ENCODE peak calls at places on chromosome 22, in six cellular contexts. M, J, N, Z, O and L are unnamed samples.

GRCh38 chr22:39241632-39242388 is 3.0 kb downstream of the PDGFB start:
- DNase-seq in M (no peak), J (no peak), N (no peak), Z (no peak), O (no peak), L (no peak)

GRCh38 chr22:32202161-32202538 is 2.7 kb downstream of the RFPL2 start:
- DNase-seq in M (no peak), J (no peak), N (no peak), Z (no peak), O (no peak), L (no peak)

GRCh38 chr22:48650323-48651035 is 1177.2 kb downstream of the BRD1 start:
- DNase-seq in M (no peak), J (no peak), N (no peak), Z (no peak), O (no peak), L (no peak)

GRCh38 chr22:31332886-31333285 is 13.3 kb downstream of the PATZ1 start:
- DNase-seq in M (no peak), J (no peak), N (no peak), Z (no peak), O (no peak), L (no peak)

GRCh38 chr22:43421914-43422615 is 10.3 kb downstream of the MPPED1 start:
- DNase-seq in M (no peak), J (no peak), N (no peak), Z (no peak), O (no peak), L (no peak)

GRCh38 chr22:45208993-45209838 is 31.5 kb downstream of the KIAA0930 start:
- DNase-seq in M (no peak), J (peak), N (peak), Z (no peak), O (no peak), L (no peak)

GRCh38 chr22:48316245-48316875 is 1511.3 kb downstream of the BRD1 start:
- DNase-seq in M (no peak), J (no peak), N (no peak), Z (no peak), O (no peak), L (no peak)

GRCh38 chr22:44439356-44440223 is 58.4 kb downstream of the RTL6 start:
- DNase-seq in M (no peak), J (no peak), N (no peak), Z (no peak), O (no peak), L (no peak)

GRCh38 chr22:49363526-49364230 is 464.0 kb downstream of the BRD1 start:
- DNase-seq in M (no peak), J (no peak), N (no peak), Z (no peak), O (no peak), L (no peak)

GRCh38 chr22:23088199-23088604 is 17.9 kb downstream of the GNAZ start:
- DNase-seq in M (no peak), J (peak), N (no peak), Z (no peak), O (no peak), L (no peak)

GRCh38 chr22:24803064-24803542 is 2.9 kb upstream of the SGSM1 start:
- DNase-seq in M (peak), J (peak), N (peak), Z (peak), O (no peak), L (peak)

GRCh38 chr22:39707816-39708215 is 137.3 kb downstream of the CACNA1I start:
- DNase-seq in M (no peak), J (no peak), N (no peak), Z (no peak), O (no peak), L (no peak)

GRCh38 chr22:23984430-23984829 is 4.5 kb downstream of the GSTT2 start:
- DNase-seq in M (no peak), J (no peak), N (no peak), Z (no peak), O (no peak), L (no peak)

GRCh38 chr22:39942433-39943213 is 17.6 kb upstream of the TMA7B start:
- DNase-seq in M (no peak), J (no peak), N (no peak), Z (no peak), O (no peak), L (no peak)

GRCh38 chr22:40238425-40239344 is 61.0 kb downstream of the TNRC6B start:
- DNase-seq in M (no peak), J (no peak), N (no peak), Z (no peak), O (no peak), L (no peak)

GRCh38 chr22:31350410-31350863 is 4.3 kb upstream of the PATZ1 start:
- DNase-seq in M (no peak), J (peak), N (no peak), Z (peak), O (no peak), L (no peak)

GRCh38 chr22:47437110-47437509 is 674.7 kb downstream of the TBC1D22A start:
- DNase-seq in M (no peak), J (no peak), N (no peak), Z (no peak), O (no peak), L (no peak)

GRCh38 chr22:47401976-47402770 is 639.7 kb downstream of the TBC1D22A start:
- DNase-seq in M (no peak), J (no peak), N (no peak), Z (no peak), O (no peak), L (no peak)

GRCh38 chr22:44360686-44361381 is 48.1 kb upstream of the SHISAL1 start:
- DNase-seq in M (no peak), J (no peak), N (no peak), Z (no peak), O (no peak), L (no peak)

GRCh38 chr22:30289126-30289979 is at the start of gene CASTOR1:
- DNase-seq in M (peak), J (peak), N (peak), Z (peak), O (no peak), L (peak)

GRCh38 chr22:30290318-30290678 is 993 bp upstream of the CASTOR1 start:
- DNase-seq in M (no peak), J (no peak), N (no peak), Z (no peak), O (no peak), L (no peak)

GRCh38 chr22:30289980-30290313 is 642 bp upstream of the CASTOR1 start:
- DNase-seq in M (no peak), J (no peak), N (no peak), Z (no peak), O (no peak), L (no peak)

GRCh38 chr22:30291334-30291892 is 2.1 kb upstream of the CASTOR1 start:
- DNase-seq in M (no peak), J (no peak), N (no peak), Z (no peak), O (no peak), L (no peak)

GRCh38 chr22:30290679-30291333 is 1.5 kb upstream of the CASTOR1 start:
- DNase-seq in M (no peak), J (no peak), N (no peak), Z (peak), O (no peak), L (no peak)
- TF ChIP-seq POLR2A in M (no peak), J (no peak), N (no peak), Z (no peak), O (peak), L (peak)

DNA sequence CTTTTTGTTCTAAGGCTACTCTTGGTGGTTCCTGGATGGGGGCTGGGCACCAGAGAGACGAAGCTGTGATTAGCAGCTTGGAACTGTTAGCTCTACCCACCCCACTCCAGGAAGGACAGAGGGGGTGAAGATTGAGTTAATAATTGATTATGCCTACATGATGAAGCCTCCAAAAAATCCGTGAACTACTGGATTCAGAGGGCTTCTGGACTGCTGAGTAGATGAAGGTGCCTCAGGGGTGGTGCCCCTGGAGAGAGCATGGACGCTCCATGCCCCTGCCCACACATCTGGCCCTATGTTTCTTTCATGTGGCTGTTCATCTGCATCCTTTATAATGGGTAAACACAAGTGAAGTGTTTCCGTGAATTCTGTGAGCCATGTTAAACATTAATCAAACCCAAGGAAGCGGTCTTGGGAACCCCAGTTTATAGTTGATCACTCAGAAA is 47.3 kb upstream of the CYP2D6 start:
- DNase-seq in M (no peak), J (no peak), N (no peak), Z (no peak), O (no peak), L (no peak)
- TF ChIP-seq TAF1 in M (no peak), J (no peak), N (no peak), Z (no peak), O (no peak), L (no peak)

DNA sequence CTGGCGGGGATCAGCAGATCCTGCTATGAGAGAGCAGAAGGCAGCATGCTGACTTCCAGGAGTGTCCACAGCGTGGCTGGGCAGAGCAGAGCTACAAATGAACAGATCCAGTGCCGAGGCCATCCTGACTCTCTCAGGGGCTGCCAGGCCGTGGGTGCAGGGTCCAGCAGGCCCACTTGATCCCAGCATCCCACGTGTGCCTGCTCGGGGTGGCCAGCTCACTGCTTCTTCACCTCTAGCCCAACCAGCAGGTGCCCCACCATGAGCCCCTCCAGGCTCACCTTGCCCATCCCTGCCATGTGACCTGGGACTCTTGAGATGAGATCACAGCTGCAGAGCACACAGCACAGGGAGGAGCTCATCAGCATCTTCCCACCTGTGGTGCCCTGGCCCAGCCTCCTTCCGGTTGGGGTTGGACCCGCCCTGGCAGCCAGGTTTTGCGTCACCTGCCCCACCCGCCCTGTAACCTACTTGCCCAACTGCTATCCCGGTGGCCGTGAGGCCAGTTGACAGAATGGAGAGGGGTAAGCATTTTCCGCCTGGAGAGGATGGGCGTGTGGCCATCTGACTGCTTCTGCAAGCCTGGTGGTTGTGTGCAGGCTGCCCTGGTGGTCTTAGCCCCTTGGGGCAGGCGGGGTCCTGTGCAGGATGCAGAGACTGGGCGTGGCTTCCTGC is 11.0 kb downstream of the TANGO2 start:
- DNase-seq in M (no peak), J (no peak), N (no peak), Z (no peak), O (no peak), L (no peak)
- TF ChIP-seq POLR2AphosphoS5 in M (no peak), J (no peak), N (no peak), Z (no peak), O (no peak), L (no peak)

DNA sequence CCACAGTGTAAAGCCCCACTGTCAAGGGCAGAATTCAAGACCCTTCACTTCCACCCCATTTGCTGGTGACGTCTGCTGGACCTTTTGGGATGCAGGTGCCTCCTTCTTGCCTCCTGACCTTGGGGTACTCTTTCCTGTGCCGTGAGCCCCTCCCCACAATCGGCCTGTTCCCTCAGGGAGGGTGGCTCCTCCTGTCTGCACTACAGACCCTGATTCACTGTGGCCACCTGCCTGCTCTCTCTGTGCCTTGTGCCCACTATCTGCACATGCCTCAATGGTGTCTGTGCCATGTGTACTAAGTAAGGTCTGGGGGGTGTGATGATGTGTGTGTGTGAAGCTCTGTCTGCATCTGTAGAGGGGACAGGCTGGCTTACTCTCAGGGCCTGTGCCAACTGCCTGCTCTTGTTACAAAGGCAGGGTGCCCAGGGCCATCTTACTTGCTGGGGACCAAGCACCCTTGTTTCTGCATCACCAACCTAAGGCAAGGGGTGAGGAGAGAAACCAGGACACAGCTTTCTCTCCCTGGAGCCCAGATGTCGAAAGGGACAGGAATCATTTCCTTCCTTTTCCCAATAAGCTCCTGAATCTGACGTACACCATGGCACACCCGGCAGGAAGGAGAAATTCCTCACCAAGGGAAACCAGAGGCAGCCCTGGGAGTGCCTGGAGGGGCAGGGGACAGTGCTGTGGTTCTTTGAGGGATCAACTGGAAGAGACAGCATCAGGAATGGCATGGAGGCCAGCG is 3.7 kb downstream of the PPM1F start:
- DNase-seq in M (no peak), J (no peak), N (no peak), Z (no peak), O (no peak), L (no peak)
- TF ChIP-seq POLR2A in M (no peak), J (no peak), N (no peak), Z (no peak), O (no peak), L (no peak)

GRCh38 chr22:36872084-36872483 is 11.3 kb downstream of the NCF4 start:
- DNase-seq in M (no peak), J (no peak), N (no peak), Z (no peak), O (no peak), L (no peak)
- TF ChIP-seq TAF1 in M (no peak), J (no peak), N (no peak), Z (no peak), O (no peak), L (no peak)

GRCh38 chr22:33553493-33553892 is 366.8 kb downstream of the LARGE1 start:
- DNase-seq in M (no peak), J (no peak), N (no peak), Z (no peak), O (no peak), L (no peak)
- TF ChIP-seq POLR2AphosphoS5 in M (no peak), J (no peak), N (no peak), Z (no peak), O (no peak), L (no peak)

DNA sequence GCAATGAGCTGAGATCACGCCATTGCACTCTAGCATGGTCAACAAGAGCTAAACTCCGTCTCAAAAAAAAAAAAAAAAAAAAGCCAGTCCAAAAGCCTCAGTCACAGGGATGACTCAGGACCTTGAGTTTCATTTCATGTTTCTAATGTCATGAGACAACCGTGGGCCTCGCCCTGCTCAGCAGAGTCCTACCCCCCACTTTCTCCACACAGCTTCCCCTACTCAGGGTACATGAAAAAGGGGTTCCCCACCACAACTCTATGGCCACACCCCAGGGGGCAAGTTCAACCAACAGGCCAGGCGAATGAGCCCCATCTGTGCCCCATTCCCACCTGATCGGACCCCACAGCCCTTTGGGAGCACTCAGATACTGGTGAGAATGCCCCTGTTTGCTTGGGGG is 24.3 kb upstream of the ADA2 start:
- DNase-seq in M (peak), J (no peak), N (no peak), Z (no peak), O (peak), L (peak)
- TF ChIP-seq POLR2A in M (no peak), J (no peak), N (no peak), Z (no peak), O (peak), L (peak)

DNA sequence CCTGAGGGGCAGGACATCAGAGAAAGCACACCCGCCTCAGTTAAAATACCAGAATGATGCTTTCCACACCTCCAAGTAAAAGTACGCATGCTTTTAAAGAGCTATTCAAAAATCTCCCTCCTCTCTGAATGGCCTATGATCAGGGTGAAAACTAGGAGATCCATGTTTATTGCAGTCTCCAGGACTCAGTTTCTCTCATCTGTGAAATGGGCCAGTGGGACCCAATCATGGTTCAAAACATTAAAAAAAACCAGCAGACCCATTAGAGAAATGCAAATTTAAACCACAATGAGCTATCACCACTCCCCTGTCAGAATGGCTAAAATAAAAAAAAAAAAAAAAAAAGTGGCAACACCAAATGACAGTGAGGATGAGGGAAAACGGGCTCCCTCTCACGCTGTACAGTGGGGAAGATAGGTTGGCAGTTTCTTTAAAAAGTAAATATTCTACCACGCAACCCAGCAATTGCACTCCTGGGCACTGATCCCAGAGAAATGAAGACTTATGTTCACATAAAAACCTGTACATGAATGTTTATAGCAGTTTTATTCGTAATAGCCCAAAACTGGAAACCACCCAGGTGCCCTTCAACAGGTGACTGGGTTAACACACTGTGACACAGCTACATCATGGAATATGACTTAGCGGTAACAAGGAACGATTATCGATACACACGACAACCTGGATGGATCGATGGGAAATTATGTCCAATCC is 242.7 kb downstream of the MN1 start:
- DNase-seq in M (no peak), J (no peak), N (no peak), Z (no peak), O (no peak), L (no peak)
- TF ChIP-seq TAF1 in M (no peak), J (no peak), N (no peak), Z (no peak), O (no peak), L (no peak)

GRCh38 chr22:46267431-46268279 is at the start of gene TTC38:
- DNase-seq in M (peak), J (peak), N (peak), Z (peak), O (no peak), L (peak)
- TF ChIP-seq POLR2AphosphoS5 in M (no peak), J (peak), N (no peak), Z (peak), O (no peak), L (no peak)

GRCh38 chr22:37676691-37677627 is 1.5 kb downstream of the LGALS1 start:
- DNase-seq in M (peak), J (peak), N (peak), Z (peak), O (no peak), L (peak)
- TF ChIP-seq POLR2A in M (no peak), J (no peak), N (no peak), Z (no peak), O (peak), L (peak)